ENCODE peak calls at places on chromosomes 1 and 21, in five cellular contexts. B is mammary epithelial cell, I is foreskin keratinocyte, E is A549, N is pancreas. O is an unnamed sample.

GRCh38 chr1:161158316-161159016 is 834 bp upstream of the USP21 start:
- DNase-seq in E (no peak), I (no peak), B (no peak), N (no peak), O (no peak)

GRCh38 chr1:145897969-145898368 is 11.9 kb downstream of the ITGA10 start:
- DNase-seq in E (no peak), I (no peak), B (no peak), N (no peak), O (no peak)

GRCh38 chr1:207966521-207966920 is 55.6 kb upstream of the CD34 start:
- DNase-seq in B (no peak), E (no peak), N (no peak), I (no peak), O (no peak)

GRCh38 chr21:32307706-32308105 is 9.1 kb downstream of the MRAP start:
- DNase-seq in B (no peak), N (no peak), E (no peak), I (no peak), O (no peak)

GRCh38 chr21:33987461-33987860 is 71.9 kb upstream of the ATP5PO start:
- DNase-seq in B (no peak), I (no peak), E (no peak), N (no peak), O (no peak)

GRCh38 chr1:52506920-52507546 is 45.9 kb downstream of the TUT4 start:
- DNase-seq in I (no peak), B (no peak), E (no peak), N (no peak), O (no peak)

GRCh38 chr1:181061891-181062777 is 26.4 kb upstream of the IER5 start:
- DNase-seq in B (no peak), I (no peak), N (no peak), E (no peak), O (no peak)

GRCh38 chr1:17233675-17234074 is 15.2 kb upstream of the PADI3 start:
- DNase-seq in B (peak; percentile 99), E (peak; percentile 84), I (peak; percentile 98), N (peak; percentile 90), O (peak; percentile 97)

GRCh38 chr1:152347116-152347728 is 12.6 kb downstream of the FLG2 start:
- DNase-seq in I (peak; percentile 31), N (peak; percentile 38), B (peak; percentile 64), E (peak; percentile 13), O (peak; percentile 26)

GRCh38 chr1:198638894-198639319 is at the start of gene PTPRC:
- DNase-seq in E (no peak), I (no peak), B (no peak), N (no peak), O (no peak)

GRCh38 chr1:34108269-34108668 is 56.8 kb downstream of the CSMD2 start:
- DNase-seq in N (no peak), I (no peak), E (no peak), B (no peak), O (no peak)

GRCh38 chr1:241531195-241532172 is 694 bp upstream of the KMO start:
- DNase-seq in B (peak; percentile 74), I (peak; percentile 52), E (peak; percentile 17), N (no peak), O (peak; percentile 42)

GRCh38 chr1:190373705-190374336 is 103.8 kb downstream of the BRINP3 start:
- DNase-seq in B (peak; percentile 9), E (no peak), I (no peak), N (no peak), O (no peak)

GRCh38 chr1:14946567-14947285 is 206.8 kb upstream of the TMEM51 start:
- DNase-seq in B (peak; percentile 52), N (no peak), I (no peak), E (no peak), O (no peak)

GRCh38 chr1:19861034-19861433 is 21.2 kb upstream of the OTUD3 start:
- DNase-seq in I (no peak), N (no peak), B (peak; percentile 53), E (no peak), O (peak; percentile 41)

GRCh38 chr1:57065442-57065841 is 99.6 kb upstream of the C8B start:
- DNase-seq in I (no peak), B (no peak), N (no peak), E (no peak), O (no peak)

GRCh38 chr1:6260961-6261614 is at the start of gene GPR153:
- DNase-seq in E (no peak), I (no peak), N (no peak), B (peak; percentile 54), O (no peak)

GRCh38 chr21:15000076-15000475 is 64.7 kb downstream of the NRIP1 start:
- DNase-seq in E (no peak), N (no peak), I (no peak), B (peak; percentile 50), O (no peak)

GRCh38 chr1:160639652-160640051 is 7.2 kb downstream of the SLAMF1 start:
- DNase-seq in I (no peak), N (no peak), E (no peak), B (no peak), O (no peak)

GRCh38 chr1:92356956-92357355 is 58.1 kb downstream of the RPAP2 start:
- DNase-seq in I (peak; percentile 21), B (peak; percentile 61), N (no peak), E (no peak), O (no peak)

GRCh38 chr1:212638419-212639151 is 30.0 kb downstream of the ATF3 start:
- DNase-seq in I (no peak), E (no peak), B (no peak), N (no peak), O (no peak)

GRCh38 chr21:34545079-34545884 is 33.3 kb upstream of the KCNE1 start:
- DNase-seq in I (no peak), E (peak; percentile 7), N (peak; percentile 56), B (peak; percentile 25), O (no peak)

GRCh38 chr1:201685485-201685884 is 143.5 kb upstream of the IPO9 start:
- DNase-seq in N (no peak), E (no peak), I (no peak), B (no peak), O (no peak)

DNA sequence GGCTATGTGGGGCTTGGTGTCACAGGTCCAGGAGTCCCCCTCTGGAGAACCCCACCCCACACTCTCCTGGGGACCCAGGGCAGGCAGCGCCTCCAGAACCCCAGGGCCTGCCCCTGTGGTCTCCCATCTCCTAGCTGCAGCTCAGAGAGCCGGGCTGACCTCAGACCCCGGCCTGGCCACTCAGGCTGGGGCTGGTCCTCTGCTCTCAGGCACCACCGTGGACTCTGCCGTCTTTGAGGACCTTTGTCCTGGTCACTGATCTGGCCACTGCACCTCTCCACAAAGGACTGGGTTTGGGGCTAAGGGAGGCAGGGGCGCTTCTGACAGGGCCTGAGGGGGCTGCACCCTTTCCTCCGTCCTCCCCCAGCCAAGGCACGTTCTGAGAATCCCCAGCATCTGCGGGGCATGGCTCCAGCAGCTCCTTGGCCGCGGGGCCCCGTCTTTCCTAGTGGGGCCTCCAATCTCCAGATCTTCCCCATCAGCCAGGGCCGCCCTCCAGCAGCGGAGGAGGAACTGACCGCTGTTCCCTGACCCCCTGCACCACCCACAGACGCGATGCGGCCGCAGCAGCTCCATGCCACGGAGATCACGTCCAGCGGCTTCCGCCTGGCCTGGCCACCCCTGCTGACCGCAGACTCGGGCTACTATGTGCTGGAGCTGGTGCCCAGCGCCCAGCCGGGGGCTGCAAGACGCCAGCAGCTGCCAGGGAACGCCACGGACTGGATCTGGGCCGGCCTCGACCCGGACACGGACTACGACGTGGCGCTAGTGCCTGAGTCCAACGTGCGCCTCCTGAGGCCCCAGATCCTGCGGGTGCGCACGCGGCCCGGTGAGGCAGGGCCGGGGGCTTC is 3.3 kb downstream of the VWA1 start:
- DNase-seq in E (no peak), I (no peak), N (no peak), B (no peak), O (no peak)
- H3K27ac ChIP-seq in E (peak overlapping the region; percentile 83), I (no peak overlapping the region), N (peak overlapping the region; percentile 96), B (no peak overlapping the region), O (no peak overlapping the region)

GRCh38 chr1:184811439-184812111 is 56.9 kb upstream of the EDEM3 start:
- DNase-seq in N (no peak), I (no peak), E (no peak), B (no peak), O (no peak)
- H3K27ac ChIP-seq in N (peak overlapping the region; percentile 27), I (no peak overlapping the region), E (no peak overlapping the region), B (no peak overlapping the region), O (no peak overlapping the region)

GRCh38 chr1:86382878-86383277 is 13.2 kb downstream of the ODF2L start:
- DNase-seq in E (no peak), I (no peak), N (no peak), B (no peak), O (no peak)

GRCh38 chr1:86389315-86389714 is 6.8 kb downstream of the ODF2L start:
- DNase-seq in E (no peak), I (no peak), N (no peak), B (no peak), O (no peak)

GRCh38 chr1:86388777-86389176 is 7.3 kb downstream of the ODF2L start:
- DNase-seq in B (no peak), E (no peak), I (no peak), N (no peak), O (no peak)

GRCh38 chr1:86388228-86388627 is 7.9 kb downstream of the ODF2L start:
- DNase-seq in I (no peak), N (no peak), B (no peak), E (no peak), O (no peak)
- H3K27ac ChIP-seq in I (no peak overlapping the region), N (no peak overlapping the region), B (no peak overlapping the region), E (no peak overlapping the region), O (no peak overlapping the region)

GRCh38 chr1:236718328-236718727 is 32.0 kb downstream of the ACTN2 start:
- DNase-seq in I (no peak), B (no peak), E (no peak), N (no peak), O (no peak)

GRCh38 chr1:236717811-236718210 is 31.5 kb downstream of the ACTN2 start:
- DNase-seq in B (no peak), E (no peak), N (no peak), I (no peak), O (no peak)

GRCh38 chr1:236710328-236710892 is 24.1 kb downstream of the ACTN2 start:
- DNase-seq in I (no peak), E (no peak), N (no peak), B (no peak), O (no peak)

GRCh38 chr1:236716160-236716559 is 29.9 kb downstream of the ACTN2 start:
- DNase-seq in B (no peak), N (no peak), E (no peak), I (no peak), O (no peak)
- H3K27ac ChIP-seq in B (no peak overlapping the region), N (no peak overlapping the region), E (no peak overlapping the region), I (no peak overlapping the region), O (no peak overlapping the region)

O was measured in RWPE1.